ENCODE peak calls at places on chromosomes 1 and 21, in five cellular contexts. G is stimulated activated CD8-positive, alpha-beta memory T cell treated with anti-CD3 and anti-CD28 coated beads, Interleukin-2, amount 100 ng/mL, for 1 hour; C is colonic mucosa; U is AG04450; A is GM19239. Q is an unnamed sample.

GRCh38 chr1:46747683-46748288 is 28.9 kb upstream of the EFCAB14 start:
- DNase-seq in G (no peak), C (peak; percentile 66), U (peak; percentile 8), A (no peak), Q (peak; percentile 58)

GRCh38 chr1:116852910-116853309 is 56.8 kb upstream of the PTGFRN start:
- DNase-seq in G (no peak), C (no peak), U (no peak), A (no peak), Q (no peak)

GRCh38 chr1:185426761-185427698 is 110.0 kb upstream of the IVNS1ABP start:
- DNase-seq in G (no peak), C (no peak), U (no peak), A (no peak), Q (no peak)

GRCh38 chr21:42009831-42010506 is at the start of gene ZBTB21:
- DNase-seq in G (peak; percentile 97), C (peak; percentile 99), U (peak; percentile 96), A (peak; percentile 88), Q (peak; percentile 99)

GRCh38 chr1:206441336-206441967 is 28.8 kb upstream of the IKBKE start:
- DNase-seq in G (no peak), C (no peak), U (no peak), A (no peak), Q (no peak)

GRCh38 chr1:155057788-155058211 is 5.7 kb upstream of the EFNA4 start:
- DNase-seq in G (no peak), C (no peak), U (no peak), A (no peak), Q (no peak)

GRCh38 chr1:246503341-246503740 is 3.7 kb downstream of the SMYD3 start:
- DNase-seq in G (no peak), C (no peak), U (no peak), A (no peak), Q (no peak)

GRCh38 chr1:19042675-19043578 is 86.5 kb upstream of the IFFO2 start:
- DNase-seq in G (no peak), C (no peak), U (no peak), A (no peak), Q (no peak)

GRCh38 chr1:234862944-234863515 is 253.1 kb upstream of the IRF2BP2 start:
- DNase-seq in G (no peak), C (peak; percentile 79), U (no peak), A (no peak), Q (peak; percentile 71)

GRCh38 chr21:43721939-43722338 is 3.0 kb downstream of the PDXK start:
- DNase-seq in G (no peak), C (no peak), U (no peak), A (no peak), Q (no peak)

GRCh38 chr1:63073530-63074306 is 248.6 kb upstream of the FOXD3 start:
- DNase-seq in G (no peak), C (no peak), U (no peak), A (no peak), Q (peak; percentile 15)

GRCh38 chr1:230543085-230543484 is 99.2 kb upstream of the COG2 start:
- DNase-seq in G (no peak), C (no peak), U (no peak), A (no peak), Q (no peak)

GRCh38 chr1:204524986-204525385 is 8.8 kb downstream of the MDM4 start:
- DNase-seq in G (no peak), C (no peak), U (no peak), A (no peak), Q (no peak)

Q was measured in mucosa of gallbladder.